ENCODE peak calls at places on chromosomes 6 and 20, in six cellular contexts. Z is brain microvascular endothelial cell; W is lung; Q is tibial nerve; K is CD4-positive, CD25-positive, alpha-beta regulatory T cell; C is naive thymus-derived CD4-positive, alpha-beta T cell. A is an unnamed sample. For H3K27me3, the result is how much of the 10 kb centered on the place peaks cover.

GRCh38 chr6:35831257-35832007 is 26.3 kb downstream of the LHFPL5 start:
- DNase-seq in K (no peak), Q (no peak), C (no peak), W (no peak), Z (no peak), A (no peak)

GRCh38 chr6:34243131-34243771 is 5.6 kb downstream of the SMIM29 start:
- DNase-seq in Z (peak), W (no peak), C (no peak), K (no peak), Q (no peak), A (no peak)

GRCh38 chr6:119322715-119323350 is 26.7 kb downstream of the MAN1A1 start:
- DNase-seq in K (peak), Q (no peak), Z (no peak), W (no peak), C (peak), A (no peak)

GRCh38 chr6:34346175-34347119 is 46.0 kb downstream of the NUDT3 start:
- DNase-seq in K (no peak), C (no peak), Q (no peak), W (no peak), Z (no peak), A (no peak)

GRCh38 chr20:32050851-32051556 is 1.0 kb upstream of the HCK start:
- DNase-seq in C (no peak), W (peak), Z (no peak), Q (no peak), K (no peak), A (peak)

GRCh38 chr20:51446656-51447055 is 95.9 kb downstream of the NFATC2 start:
- DNase-seq in Q (no peak), Z (peak), C (no peak), K (no peak), W (peak), A (no peak)

GRCh38 chr6:72616406-72617015 is 5.4 kb upstream of the KCNQ5 start:
- DNase-seq in K (peak), C (peak), W (no peak), Z (no peak), Q (no peak), A (no peak)

GRCh38 chr6:1223312-1223603 is 88.6 kb upstream of the FOXQ1 start:
- DNase-seq in C (no peak), Z (no peak), Q (no peak), K (no peak), W (no peak), A (no peak)

GRCh38 chr6:169619650-169620049 is 82.2 kb downstream of the WDR27 start:
- DNase-seq in C (no peak), Z (peak), K (no peak), W (no peak), Q (no peak), A (no peak)

GRCh38 chr20:58959652-58960051 is 21.4 kb upstream of the NELFCD start:
- DNase-seq in Z (no peak), C (no peak), W (no peak), K (no peak), Q (no peak), A (no peak)

GRCh38 chr6:11166948-11167347 is 55.4 kb upstream of the ERVFRD-1 start:
- DNase-seq in K (no peak), Z (no peak), Q (no peak), C (no peak), W (peak), A (no peak)

GRCh38 chr6:119241124-119241491 is 108.5 kb downstream of the MAN1A1 start:
- DNase-seq in Q (no peak), W (no peak), Z (no peak), C (no peak), K (no peak), A (no peak)

GRCh38 chr20:23441850-23442313 is 2.4 kb downstream of the CSTL1 start:
- DNase-seq in C (peak), Q (peak), K (peak), W (peak), Z (peak), A (peak)

GRCh38 chr6:151804585-151805285 is 2.7 kb upstream of the ESR1 start:
- DNase-seq in Q (no peak), Z (no peak), W (no peak), C (no peak), K (no peak), A (no peak)
- H3K27me3 ChIP-seq in Q (under half), Z (under half), W (under half), C (under half), K (under half), A (under half)

GRCh38 chr6:2505624-2506023 is 245.1 kb downstream of the MYLK4 start:
- DNase-seq in Q (no peak), C (no peak), W (no peak), K (no peak), Z (no peak), A (no peak)
- H3K27me3 ChIP-seq in Q (under half), C (under half), W (under half), K (under half), Z (under half), A (under half)

GRCh38 chr6:135578976-135579375 is 81.4 kb upstream of the AHI1 start:
- DNase-seq in K (no peak), W (no peak), Q (no peak), C (no peak), Z (no peak), A (no peak)
- H3K27me3 ChIP-seq in K (under half), W (under half), Q (under half), C (under half), Z (under half), A (under half)

GRCh38 chr20:40682104-40683045 is 6.7 kb downstream of the MAFB start:
- DNase-seq in W (no peak), Z (no peak), Q (no peak), K (no peak), C (no peak), A (peak)

GRCh38 chr20:40681684-40682083 is 7.4 kb downstream of the MAFB start:
- DNase-seq in Z (no peak), Q (no peak), W (no peak), C (no peak), K (no peak), A (no peak)

GRCh38 chr20:40685349-40685748 is 3.7 kb downstream of the MAFB start:
- DNase-seq in W (no peak), Q (no peak), K (no peak), Z (no peak), C (no peak), A (no peak)

GRCh38 chr20:40683221-40683893 is 5.7 kb downstream of the MAFB start:
- DNase-seq in Q (no peak), K (no peak), W (no peak), Z (peak), C (no peak), A (peak)

DNA sequence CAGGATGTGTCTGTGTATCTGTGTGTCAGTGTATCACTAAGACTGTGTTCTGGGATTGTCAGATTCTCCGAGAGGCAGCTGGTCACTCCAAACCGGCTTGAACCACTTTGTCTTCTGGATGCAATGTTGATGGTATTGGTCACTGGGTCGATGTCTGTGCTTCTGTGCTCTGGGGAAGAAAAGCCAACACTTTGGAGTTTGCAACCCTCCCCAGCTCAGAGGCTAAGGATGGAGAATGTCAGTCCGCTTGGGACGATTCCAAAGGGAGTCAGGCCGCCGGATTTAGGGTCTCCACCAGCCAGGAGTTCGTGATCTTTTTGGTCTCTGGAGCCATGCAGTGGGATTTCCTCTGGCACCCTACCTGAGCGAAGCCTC is 5.2 kb downstream of the MAFB start:
- DNase-seq in K (no peak), C (no peak), Q (no peak), Z (no peak), W (no peak), A (no peak)
- H3K27me3 ChIP-seq in K (under half), C (under half), Q (under half), Z (half or more), W (under half), A (half or more)

GRCh38 chr20:19506021-19506420 is 252.0 kb upstream of the RIN2 start:
- DNase-seq in K (no peak), Z (no peak), Q (no peak), C (no peak), W (no peak), A (no peak)
- H3K27me3 ChIP-seq in K (under half), Z (under half), Q (under half), C (under half), W (under half), A (under half)

GRCh38 chr6:141421378-141421777 is 711.3 kb upstream of the GJE1 start:
- DNase-seq in Z (peak), Q (no peak), C (no peak), W (no peak), K (no peak), A (no peak)

DNA sequence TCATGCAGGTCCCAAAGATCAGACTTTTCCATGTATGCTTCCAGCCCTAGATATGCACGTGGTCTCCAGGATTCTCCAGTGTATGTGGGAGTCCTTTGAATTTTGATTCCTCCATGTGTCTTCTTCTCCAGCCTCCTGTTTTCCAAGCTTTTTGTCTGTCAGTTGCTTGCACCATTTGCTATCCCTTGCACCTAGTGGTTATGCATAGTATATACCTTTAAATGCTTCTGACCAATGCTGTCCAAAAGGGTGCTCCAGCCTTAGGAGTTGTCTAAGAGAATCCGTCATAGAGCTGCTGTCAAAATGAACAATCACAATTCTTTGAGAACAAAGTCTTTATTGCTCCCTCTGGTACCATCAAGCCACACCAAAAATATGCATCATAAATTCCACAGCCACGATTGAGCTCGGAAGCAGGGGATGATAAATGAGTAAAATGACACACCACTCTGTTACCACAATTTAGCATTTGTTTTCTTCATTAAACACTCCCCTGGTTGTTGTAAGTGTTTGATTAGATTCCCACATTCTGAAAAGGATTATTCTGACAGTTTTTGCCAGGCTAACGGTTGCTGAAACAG is 706.2 kb upstream of the GJE1 start:
- DNase-seq in Q (no peak), Z (no peak), C (no peak), K (no peak), W (no peak), A (no peak)
- H3K27me3 ChIP-seq in Q (under half), Z (under half), C (under half), K (under half), W (under half), A (under half)

GRCh38 chr20:41165001-41165882 is 27.9 kb downstream of the PLCG1 start:
- DNase-seq in C (no peak), W (no peak), K (no peak), Q (no peak), Z (no peak), A (no peak)

GRCh38 chr20:41168281-41169183 is 31.2 kb downstream of the PLCG1 start:
- DNase-seq in Z (no peak), W (no peak), C (no peak), Q (no peak), K (no peak), A (no peak)

GRCh38 chr20:41167481-41168253 is 30.3 kb downstream of the PLCG1 start:
- DNase-seq in W (no peak), Z (no peak), Q (no peak), K (no peak), C (no peak), A (no peak)

GRCh38 chr20:41166201-41167117 is 29.1 kb downstream of the PLCG1 start:
- DNase-seq in Q (no peak), C (no peak), K (no peak), Z (no peak), W (no peak), A (no peak)

GRCh38 chr20:41167118-41167470 is 29.8 kb downstream of the PLCG1 start:
- DNase-seq in Q (no peak), W (no peak), Z (no peak), C (no peak), K (no peak), A (no peak)
- H3K27me3 ChIP-seq in Q (under half), W (under half), Z (under half), C (under half), K (under half), A (under half)

GRCh38 chr20:21509597-21510331 is 4.1 kb downstream of the NKX2-2 start:
- DNase-seq in Z (no peak), Q (no peak), C (no peak), K (no peak), W (no peak), A (no peak)

GRCh38 chr20:21510414-21510971 is 3.4 kb downstream of the NKX2-2 start:
- DNase-seq in W (no peak), K (no peak), C (no peak), Z (no peak), Q (no peak), A (no peak)

GRCh38 chr20:21507275-21508229 is 6.3 kb downstream of the NKX2-2 start:
- DNase-seq in W (no peak), K (no peak), Q (no peak), Z (no peak), C (no peak), A (no peak)

GRCh38 chr20:21508230-21509078 is 5.4 kb downstream of the NKX2-2 start:
- DNase-seq in K (no peak), W (no peak), Q (no peak), C (no peak), Z (no peak), A (no peak)

DNA sequence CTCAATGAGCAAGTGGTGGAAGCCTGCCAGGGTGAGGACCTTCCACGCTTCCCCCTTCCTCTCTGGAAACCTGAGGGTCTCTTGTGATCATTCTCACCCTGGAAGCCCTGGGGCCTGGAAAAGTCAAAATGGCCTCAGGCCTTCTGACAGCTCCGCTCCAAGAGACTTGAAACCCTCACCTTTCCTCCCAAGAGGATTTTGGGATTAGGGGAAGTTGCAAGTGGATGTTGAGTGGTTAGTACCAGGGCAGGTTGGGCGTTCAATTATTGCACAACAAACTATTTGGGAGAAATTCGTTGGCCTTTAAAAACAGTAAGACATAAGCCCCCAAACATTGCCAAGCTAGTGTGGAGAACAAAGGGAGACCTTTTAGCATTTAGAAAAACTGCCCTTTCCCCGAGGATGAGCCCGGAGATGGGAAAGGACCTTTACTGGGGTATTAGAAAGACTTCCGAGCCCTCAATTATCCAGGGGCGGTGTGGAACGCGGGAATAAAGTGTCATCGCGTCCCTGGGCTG is 4.7 kb downstream of the NKX2-2 start:
- DNase-seq in C (no peak), Q (no peak), K (no peak), W (no peak), Z (no peak), A (no peak)
- H3K27me3 ChIP-seq in C (under half), Q (half or more), K (under half), W (under half), Z (half or more), A (half or more)